ENCODE peak calls at places on chromosomes 1 and 21, in four cellular contexts. P is mesendoderm, T is IMR-90, Q is H9. O is an unnamed sample.

GRCh38 chr1:50967416-50968020 is 2.5 kb upstream of the CDKN2C start:
- DNase-seq in T (no peak), P (no peak), Q (no peak), O (no peak)

GRCh38 chr1:205518616-205519540 is 14.4 kb downstream of the CDK18 start:
- DNase-seq in T (no peak), P (no peak), Q (no peak), O (no peak)

GRCh38 chr21:27645285-27645684 is 678.4 kb upstream of the ADAMTS5 start:
- DNase-seq in Q (no peak), T (peak; percentile 47), P (no peak), O (no peak)

GRCh38 chr1:98051065-98051675 is 130.3 kb upstream of the DPYD start:
- DNase-seq in T (peak; percentile 83), Q (peak; percentile 63), P (peak; percentile 76), O (no peak)

GRCh38 chr21:28554660-28555475 is 437.8 kb downstream of the LTN1 start:
- DNase-seq in T (peak; percentile 63), P (peak; percentile 37), Q (peak; percentile 41), O (no peak)

GRCh38 chr1:224582041-224582440 is 34.1 kb upstream of the CNIH3 start:
- DNase-seq in P (no peak), T (peak; percentile 65), Q (no peak), O (no peak)

GRCh38 chr1:95073446-95073845 is 695 bp upstream of the ALG14 start:
- DNase-seq in P (no peak), T (no peak), Q (no peak), O (no peak)

GRCh38 chr1:77385551-77385950 is 103.7 kb downstream of the AK5 start:
- DNase-seq in P (no peak), T (peak; percentile 30), Q (no peak), O (no peak)

GRCh38 chr1:204959836-204960235 is 83.2 kb upstream of the CNTN2 start:
- DNase-seq in Q (no peak), T (no peak), P (no peak), O (no peak)

GRCh38 chr1:32122141-32122540 is 14.3 kb downstream of the KPNA6 start:
- DNase-seq in Q (no peak), P (no peak), T (no peak), O (no peak)

GRCh38 chr1:18103788-18104421 is 3.7 kb upstream of the IGSF21 start:
- DNase-seq in P (no peak), Q (no peak), T (no peak), O (no peak)

GRCh38 chr1:219757890-219758289 is 145.0 kb upstream of the ZC3H11B start:
- DNase-seq in T (no peak), Q (no peak), P (no peak), O (no peak)

GRCh38 chr1:174740248-174740990 is 259.3 kb upstream of the CACYBP start:
- DNase-seq in Q (no peak), T (peak; percentile 42), P (no peak), O (no peak)

GRCh38 chr1:155324717-155325595 is 4.3 kb downstream of the RUSC1 start:
- DNase-seq in T (peak; percentile 40), Q (peak; percentile 89), P (peak; percentile 89), O (peak; percentile 41)

GRCh38 chr1:109791495-109792040 is 27.8 kb upstream of the EPS8L3 start:
- DNase-seq in T (no peak), Q (peak; percentile 26), P (no peak), O (no peak)

GRCh38 chr21:26469789-26470188 is 103.3 kb downstream of the CYYR1 start:
- DNase-seq in Q (no peak), T (peak; percentile 50), P (no peak), O (no peak)

DNA sequence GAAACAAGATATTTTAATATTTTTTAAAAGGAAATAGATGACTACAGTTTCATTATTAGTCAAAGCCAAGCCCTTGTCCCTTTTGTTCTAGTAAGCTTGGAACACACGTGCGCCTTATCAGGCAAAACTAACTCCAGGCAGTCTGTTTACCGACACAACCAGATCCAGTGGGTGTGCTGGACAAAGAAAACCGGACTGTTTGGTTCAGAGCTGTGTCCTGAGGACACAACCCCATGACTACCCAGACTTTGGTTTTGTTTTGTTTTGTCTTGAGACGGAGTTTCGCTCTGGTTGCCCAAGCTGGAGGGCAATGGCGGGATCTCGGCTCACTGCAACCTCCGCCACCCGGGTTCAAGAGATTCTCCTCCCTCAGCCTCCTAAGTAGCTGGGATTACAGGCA is 13.9 kb upstream of the RHOU start:
- DNase-seq in Q (no peak), P (no peak), T (no peak), O (no peak)
- H2BK5ac ChIP-seq in Q (no peak overlapping the region), P (no peak overlapping the region), T (no peak overlapping the region), O (no peak overlapping the region)

GRCh38 chr1:53273526-53273925 is 35.2 kb upstream of the MAGOH start:
- DNase-seq in T (no peak), P (no peak), Q (no peak), O (no peak)
- H2BK5ac ChIP-seq in T (no peak overlapping the region), P (no peak overlapping the region), Q (no peak overlapping the region), O (no peak overlapping the region)

GRCh38 chr1:228964178-228964819 is 229.0 kb downstream of the RHOU start:
- DNase-seq in P (peak; percentile 88), T (peak; percentile 94), Q (peak; percentile 24), O (no peak)
- H2BK5ac ChIP-seq in P (no peak overlapping the region), T (peak overlapping the region; percentile 85), Q (no peak overlapping the region), O (peak overlapping the region; percentile 5)

GRCh38 chr1:156804572-156805243 is 11.9 kb downstream of the SH2D2A start:
- DNase-seq in T (peak; percentile 51), P (peak; percentile 30), Q (no peak), O (no peak)

GRCh38 chr1:156804026-156804425 is 12.6 kb downstream of the SH2D2A start:
- DNase-seq in T (no peak), P (no peak), Q (no peak), O (no peak)

GRCh38 chr1:156807627-156808026 is 9.0 kb downstream of the SH2D2A start:
- DNase-seq in Q (no peak), P (no peak), T (no peak), O (no peak)

GRCh38 chr1:156806512-156807440 is 9.9 kb downstream of the SH2D2A start:
- DNase-seq in T (no peak), Q (no peak), P (no peak), O (no peak)

DNA sequence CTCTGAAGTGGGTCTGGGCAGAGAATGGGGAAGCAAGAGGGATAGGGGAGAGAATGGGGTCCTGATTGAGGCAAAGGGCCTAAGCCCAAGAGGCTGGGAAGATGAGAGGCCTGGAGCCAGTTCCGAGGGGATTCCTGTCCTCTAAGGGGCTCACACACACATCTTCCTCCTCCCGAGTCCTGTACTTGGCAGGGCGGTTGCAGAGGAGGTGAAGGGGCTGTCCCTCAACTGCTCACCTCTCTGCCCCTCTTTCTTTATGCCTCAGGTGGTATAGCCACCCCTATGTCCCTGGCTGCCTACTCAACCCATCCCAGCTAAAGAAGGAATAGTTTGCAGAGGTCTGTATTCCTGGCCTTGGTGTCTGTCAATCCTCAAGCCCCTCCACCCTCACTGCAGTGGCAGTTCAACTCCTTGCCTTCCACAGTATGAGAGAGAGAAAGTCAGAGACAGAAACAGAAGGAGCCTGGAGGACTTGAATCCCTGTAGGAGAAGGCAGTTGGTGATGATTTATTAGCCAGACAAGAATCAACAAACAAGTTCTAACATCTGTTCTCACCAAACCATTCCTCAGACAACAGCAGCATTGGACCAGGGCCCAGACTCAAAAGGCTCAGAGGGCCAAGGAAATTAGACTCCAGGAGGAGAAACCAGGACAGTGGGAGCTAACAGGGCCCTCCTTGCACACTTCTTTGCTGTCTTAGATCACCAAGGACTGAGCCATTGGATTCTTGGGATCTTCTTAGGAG is 10.7 kb downstream of the SH2D2A start:
- DNase-seq in P (no peak), T (peak; percentile 92), Q (no peak), O (no peak)
- H2BK5ac ChIP-seq in P (no peak overlapping the region), T (no peak overlapping the region), Q (no peak overlapping the region), O (no peak overlapping the region)

DNA sequence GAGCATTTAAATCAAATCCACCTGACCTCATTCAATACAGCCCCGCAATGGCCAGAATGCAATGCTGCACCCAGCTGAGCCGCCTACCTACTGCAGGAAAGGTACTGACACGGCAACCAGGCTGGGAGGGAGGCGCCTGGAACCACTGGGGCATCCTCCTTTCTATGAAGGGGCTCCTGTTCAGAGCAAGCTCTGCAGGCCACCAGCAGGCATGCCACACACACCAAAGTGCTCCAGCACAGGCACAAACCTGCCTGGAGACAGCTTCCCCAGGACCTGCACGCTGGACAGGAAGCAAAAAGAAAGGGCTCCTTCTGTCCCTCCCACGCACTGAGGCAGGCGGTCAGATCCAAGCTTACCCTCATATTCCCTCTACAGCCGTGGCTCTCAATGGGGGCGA is 21.2 kb downstream of the CTNNBIP1 start:
- DNase-seq in P (no peak), T (no peak), Q (no peak), O (no peak)
- H2BK5ac ChIP-seq in P (no peak overlapping the region), T (peak overlapping the region; percentile 86), Q (no peak overlapping the region), O (peak overlapping the region; percentile 80)

GRCh38 chr1:26477446-26478152 is 5.4 kb downstream of the HMGN2 start:
- DNase-seq in T (peak; percentile 19), P (no peak), Q (no peak), O (no peak)
- H2BK5ac ChIP-seq in T (no peak overlapping the region), P (no peak overlapping the region), Q (no peak overlapping the region), O (peak overlapping the region; percentile 19)

GRCh38 chr1:44408181-44409018 is 3.3 kb downstream of the RNF220 start:
- DNase-seq in Q (peak; percentile 88), T (no peak), P (peak; percentile 87), O (no peak)

GRCh38 chr1:44405804-44406743 is 1.0 kb downstream of the RNF220 start:
- DNase-seq in P (peak; percentile 37), T (no peak), Q (peak; percentile 54), O (peak; percentile 77)

GRCh38 chr1:44407430-44408180 is 2.5 kb downstream of the RNF220 start:
- DNase-seq in P (peak; percentile 40), Q (peak; percentile 49), T (no peak), O (peak; percentile 77)

GRCh38 chr1:44406761-44407429 is 1.8 kb downstream of the RNF220 start:
- DNase-seq in T (no peak), P (peak; percentile 35), Q (no peak), O (no peak)

DNA sequence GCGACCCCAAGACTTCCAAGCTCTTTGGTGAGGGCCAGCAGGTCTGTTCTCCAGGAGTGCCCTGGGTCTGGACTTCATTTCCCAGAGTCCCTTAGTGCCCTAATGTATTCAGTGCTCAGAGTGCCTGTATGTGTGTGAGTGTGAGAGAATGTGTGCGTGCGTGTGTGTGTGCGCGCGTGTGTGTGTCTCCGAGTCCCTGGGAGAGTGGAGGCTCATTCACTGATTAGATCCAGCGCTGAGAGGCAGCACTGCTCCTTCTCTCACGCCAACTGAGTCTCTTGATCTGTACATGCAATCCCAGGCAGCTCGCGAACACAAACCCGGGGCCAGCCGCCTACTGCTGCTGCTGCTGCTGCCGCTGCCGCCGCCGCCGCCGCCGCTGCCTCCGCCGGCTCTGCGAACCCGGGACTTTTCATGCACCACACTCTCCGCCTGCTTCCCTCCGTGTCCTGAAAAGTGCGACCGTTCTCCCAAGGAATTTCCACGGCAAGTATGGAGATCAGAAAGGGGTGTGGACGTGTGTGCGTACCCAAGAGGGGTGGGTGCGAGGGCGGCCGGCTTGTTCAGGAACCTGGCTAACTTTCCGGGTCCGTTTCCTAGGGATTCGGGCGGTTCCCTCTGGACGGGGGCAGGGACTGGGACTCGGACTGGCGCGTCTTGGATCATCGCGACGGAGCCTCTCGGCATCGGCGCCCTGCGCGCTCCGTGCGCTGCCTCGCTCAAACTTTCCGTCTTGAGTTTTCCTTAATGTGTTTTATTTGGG is at the start of gene RNF220:
- DNase-seq in P (peak; percentile 93), Q (peak; percentile 82), T (peak; percentile 52), O (no peak)
- H2BK5ac ChIP-seq in P (no peak within 1 kb of the TSS), Q (no peak within 1 kb of the TSS), T (no peak within 1 kb of the TSS), O (peak within 1 kb of the TSS; percentile 57)